ENCODE peak calls at places on chromosome 9, in four cellular contexts. One of them, this sample, is unnamed.

GRCh38 chr9:130963337-130963908 is 24.4 kb upstream of the FIBCD1 start:
- DNase-seq in fibroblast of gingiva: no peak
- DNase-seq in left kidney: no peak
- DNase-seq in lung: no peak
- DNase-seq in this sample: no peak

GRCh38 chr9:33080534-33080933 is 4.1 kb upstream of the SMU1 start:
- DNase-seq in fibroblast of gingiva: no peak
- DNase-seq in left kidney: no peak
- DNase-seq in lung: no peak
- DNase-seq in this sample: no peak

GRCh38 chr9:35533398-35533797 is 43.5 kb downstream of the RUSC2 start:
- DNase-seq in fibroblast of gingiva: peak
- DNase-seq in left kidney: no peak
- DNase-seq in lung: no peak
- DNase-seq in this sample: peak

GRCh38 chr9:33620738-33621439 is 96.8 kb downstream of the ANKRD18B start:
- DNase-seq in fibroblast of gingiva: peak
- DNase-seq in left kidney: peak
- DNase-seq in lung: no peak
- DNase-seq in this sample: peak

GRCh38 chr9:1416261-1416660 is 366.1 kb downstream of the DMRT2 start:
- DNase-seq in fibroblast of gingiva: no peak
- DNase-seq in left kidney: no peak
- DNase-seq in lung: no peak
- DNase-seq in this sample: no peak

GRCh38 chr9:98974994-98975712 is 31.4 kb downstream of the COL15A1 start:
- DNase-seq in fibroblast of gingiva: peak
- DNase-seq in left kidney: peak
- DNase-seq in lung: peak
- DNase-seq in this sample: peak

GRCh38 chr9:98908897-98909634 is 34.6 kb upstream of the COL15A1 start:
- DNase-seq in fibroblast of gingiva: peak
- DNase-seq in left kidney: no peak
- DNase-seq in lung: no peak
- DNase-seq in this sample: peak

GRCh38 chr9:74951725-74952151 is 974 bp downstream of the C9orf40 start:
- DNase-seq in fibroblast of gingiva: peak
- DNase-seq in left kidney: peak
- DNase-seq in lung: peak
- DNase-seq in this sample: peak